ENCODE peak calls at places on chromosomes 4 and X, in nine cellular contexts. I is kidney epithelial cell, K is suprapubic skin, M is stomach, A is astrocyte of the spinal cord, T is IMR-90, O is neural crest cell, X is RWPE1, F is pancreas. D is an unnamed sample.

GRCh38 chrX:48698306-48698705 is 1.8 kb downstream of the SUV39H1 start:
- DNase-seq in I (no peak), K (no peak), M (no peak), A (no peak), T (no peak), O (no peak), X (no peak), F (no peak), D (no peak)

GRCh38 chr4:123256901-123257300 is 139.7 kb upstream of the SPRY1 start:
- DNase-seq in I (no peak), K (no peak), M (no peak), A (no peak), T (no peak), O (no peak), X (no peak), F (no peak), D (no peak)

GRCh38 chrX:65586491-65586890 is 51.9 kb upstream of the LAS1L start:
- DNase-seq in I (no peak), K (no peak), M (no peak), A (peak), T (peak), O (no peak), X (no peak), F (no peak), D (no peak)

GRCh38 chr4:73721419-73721818 is 18.9 kb upstream of the CXCL8 start:
- DNase-seq in I (no peak), K (no peak), M (no peak), A (peak), T (peak), O (no peak), X (no peak), F (no peak), D (no peak)

GRCh38 chr4:46386570-46386969 is 3.4 kb downstream of the GABRA2 start:
- DNase-seq in I (no peak), K (no peak), M (no peak), A (no peak), T (no peak), O (no peak), X (peak), F (no peak), D (no peak)

GRCh38 chr4:109589605-109590004 is 29.6 kb downstream of the MCUB start:
- DNase-seq in I (no peak), K (no peak), M (no peak), A (no peak), T (peak), O (no peak), X (no peak), F (no peak), D (no peak)

GRCh38 chr4:107777890-107778289 is 46.8 kb upstream of the SGMS2 start:
- DNase-seq in I (no peak), K (no peak), M (no peak), A (no peak), T (no peak), O (no peak), X (no peak), F (no peak), D (no peak)

GRCh38 chr4:84578540-84579409 is 4.2 kb upstream of the CDS1 start:
- DNase-seq in I (no peak), K (no peak), M (no peak), A (peak), T (peak), O (no peak), X (peak), F (no peak), D (peak)

GRCh38 chr4:147777456-147778091 is 45.7 kb downstream of the ARHGAP10 start:
- DNase-seq in I (no peak), K (no peak), M (no peak), A (no peak), T (peak), O (no peak), X (peak), F (no peak), D (no peak)

GRCh38 chr4:7425591-7426468 is 8.9 kb downstream of the PSAPL1 start:
- DNase-seq in I (no peak), K (peak), M (peak), A (no peak), T (no peak), O (no peak), X (no peak), F (no peak), D (no peak)

GRCh38 chr4:76434901-76435688 is at the start of gene SHROOM3:
- DNase-seq in I (no peak), K (no peak), M (no peak), A (peak), T (no peak), O (peak), X (peak), F (no peak), D (no peak)

GRCh38 chr4:24266951-24267577 is 317.3 kb downstream of the DHX15 start:
- DNase-seq in I (peak), K (no peak), M (no peak), A (peak), T (peak), O (no peak), X (no peak), F (no peak), D (no peak)

GRCh38 chr4:11424000-11424399 is 4.7 kb downstream of the HS3ST1 start:
- DNase-seq in I (no peak), K (no peak), M (no peak), A (peak), T (peak), O (peak), X (peak), F (no peak), D (peak)

GRCh38 chrX:16786791-16787735 is 797 bp downstream of the TXLNG start:
- DNase-seq in I (no peak), K (no peak), M (no peak), A (no peak), T (no peak), O (no peak), X (no peak), F (peak), D (peak)

GRCh38 chr4:20638825-20639224 is 61.4 kb upstream of the PACRGL start:
- DNase-seq in I (no peak), K (no peak), M (no peak), A (no peak), T (no peak), O (no peak), X (no peak), F (no peak), D (no peak)

GRCh38 chr4:186643501-186644315 is 79.9 kb downstream of the FAT1 start:
- DNase-seq in I (peak), K (no peak), M (no peak), A (peak), T (peak), O (no peak), X (peak), F (no peak), D (peak)

GRCh38 chr4:88418411-88418810 is 38.5 kb upstream of the HERC5 start:
- DNase-seq in I (no peak), K (no peak), M (no peak), A (no peak), T (no peak), O (no peak), X (no peak), F (no peak), D (no peak)

GRCh38 chr4:86582453-86582852 is 11.7 kb upstream of the PTPN13 start:
- DNase-seq in I (peak), K (no peak), M (no peak), A (no peak), T (no peak), O (no peak), X (no peak), F (no peak), D (peak)

GRCh38 chrX:116272328-116272727 is 101.8 kb downstream of the AGTR2 start:
- DNase-seq in I (peak), K (no peak), M (no peak), A (peak), T (peak), O (no peak), X (peak), F (no peak), D (peak)

GRCh38 chr4:7156273-7157139 is 35.8 kb upstream of the SORCS2 start:
- DNase-seq in I (no peak), K (peak), M (no peak), A (no peak), T (peak), O (peak), X (no peak), F (no peak), D (no peak)

GRCh38 chrX:155242300-155242699 is 22.0 kb downstream of the RAB39B start:
- DNase-seq in I (no peak), K (no peak), M (no peak), A (no peak), T (no peak), O (no peak), X (no peak), F (no peak), D (no peak)

GRCh38 chr4:124025423-124025822 is 628.8 kb downstream of the SPRY1 start:
- DNase-seq in I (peak), K (no peak), M (no peak), A (peak), T (no peak), O (no peak), X (no peak), F (no peak), D (no peak)

GRCh38 chrX:141341743-141342142 is 99.4 kb upstream of the SPANXC start:
- DNase-seq in I (no peak), K (no peak), M (no peak), A (no peak), T (peak), O (no peak), X (no peak), F (no peak), D (no peak)

GRCh38 chr4:3335385-3335784 is 42.6 kb downstream of the RGS12 start:
- DNase-seq in I (no peak), K (no peak), M (no peak), A (no peak), T (no peak), O (no peak), X (no peak), F (no peak), D (no peak)

GRCh38 chr4:140856692-140857091 is 100.5 kb upstream of the TBC1D9 start:
- DNase-seq in I (peak), K (no peak), M (peak), A (peak), T (peak), O (no peak), X (peak), F (no peak), D (peak)

GRCh38 chr4:101708640-101709039 is 81.9 kb upstream of the BANK1 start:
- DNase-seq in I (no peak), K (no peak), M (no peak), A (no peak), T (no peak), O (no peak), X (no peak), F (no peak), D (no peak)

GRCh38 chr4:173185832-173186545 is 17.4 kb downstream of the GALNT7 start:
- DNase-seq in I (no peak), K (no peak), M (no peak), A (no peak), T (no peak), O (no peak), X (no peak), F (no peak), D (no peak)

GRCh38 chr4:169079942-169080827 is 70.1 kb upstream of the CBR4 start:
- DNase-seq in I (no peak), K (no peak), M (peak), A (peak), T (peak), O (no peak), X (no peak), F (no peak), D (peak)

GRCh38 chrX:124406294-124407013 is 60.1 kb downstream of the SH2D1A start:
- DNase-seq in I (peak), K (no peak), M (peak), A (peak), T (peak), O (peak), X (peak), F (peak), D (peak)
- TF ChIP-seq CTCF in I (peak), K (peak), M (peak), A (peak), T (peak), O (peak), X (peak), F (peak), D (peak)

GRCh38 chrX:46836701-46837542 is at the start of gene RP2:
- DNase-seq in I (peak), K (peak), M (peak), A (peak), T (peak), O (peak), X (peak), F (peak), D (peak)
- TF ChIP-seq CTCF in I (no peak), K (no peak), M (peak), A (no peak), T (no peak), O (peak), X (no peak), F (no peak), D (no peak)

GRCh38 chr4:122007016-122007415 is 55.2 kb upstream of the TRPC3 start:
- DNase-seq in I (no peak), K (no peak), M (no peak), A (no peak), T (peak), O (no peak), X (no peak), F (no peak), D (no peak)

GRCh38 chr4:122005064-122005755 is 53.4 kb upstream of the TRPC3 start:
- DNase-seq in I (no peak), K (no peak), M (no peak), A (peak), T (peak), O (no peak), X (no peak), F (no peak), D (no peak)

GRCh38 chr4:121998024-121998423 is 46.2 kb upstream of the TRPC3 start:
- DNase-seq in I (no peak), K (no peak), M (no peak), A (no peak), T (no peak), O (no peak), X (no peak), F (no peak), D (peak)

GRCh38 chr4:122000849-122001248 is 49.0 kb upstream of the TRPC3 start:
- DNase-seq in I (no peak), K (no peak), M (no peak), A (peak), T (no peak), O (no peak), X (no peak), F (no peak), D (no peak)

DNA sequence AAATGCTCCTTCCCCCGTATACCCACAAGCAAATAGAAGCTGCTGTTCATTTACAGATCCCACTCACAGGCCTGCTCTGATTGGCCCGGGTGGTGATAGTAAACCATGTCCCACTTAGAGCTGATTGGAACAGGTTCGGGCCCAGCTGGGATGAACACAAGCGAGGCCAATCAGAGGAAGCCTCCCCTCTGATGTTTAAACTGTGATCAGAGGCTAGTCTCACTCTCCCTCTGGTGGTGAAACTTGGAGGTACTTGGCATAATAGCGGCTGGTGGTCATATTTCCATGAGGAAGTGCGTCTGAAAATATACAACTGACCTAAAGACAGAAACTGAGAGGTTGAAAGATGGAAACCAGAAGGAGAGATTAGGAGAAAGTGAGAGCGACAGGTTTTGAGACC is 51.5 kb upstream of the TRPC3 start:
- DNase-seq in I (no peak), K (no peak), M (no peak), A (no peak), T (no peak), O (peak), X (peak), F (no peak), D (peak)
- TF ChIP-seq CTCF in I (peak), K (no peak), M (no peak), A (peak), T (peak), O (peak), X (no peak), F (no peak), D (no peak)

DNA sequence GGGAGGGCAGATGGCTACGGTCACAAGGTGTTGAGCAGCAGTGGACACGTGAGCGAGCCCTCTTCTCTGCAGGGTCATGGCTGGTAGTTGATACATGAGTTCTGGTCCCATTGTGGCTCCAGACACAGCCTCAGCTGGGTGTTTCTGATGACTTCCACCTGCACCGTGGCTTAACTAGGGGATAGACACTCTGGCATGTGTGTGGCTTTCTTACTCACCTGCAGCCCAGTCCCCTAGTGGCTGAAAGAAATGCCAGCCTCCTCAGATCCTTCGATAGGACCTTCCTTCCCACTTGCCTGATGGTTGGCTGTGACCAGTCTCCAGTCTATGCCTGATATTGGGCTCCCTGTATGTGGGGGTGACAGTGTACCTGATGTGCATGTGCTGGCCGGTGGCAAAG is 5.0 kb downstream of the GPR78 start:
- DNase-seq in I (no peak), K (peak), M (no peak), A (no peak), T (no peak), O (no peak), X (no peak), F (no peak), D (no peak)
- TF ChIP-seq CTCF in I (peak), K (no peak), M (no peak), A (no peak), T (no peak), O (peak), X (no peak), F (no peak), D (peak)

D was measured in Calu3.